ENCODE peak calls at places on chromosomes 4 and X, in five cellular contexts. Q, N, R, V and W are unnamed samples.

GRCh38 chrX:1215123-1215823 is 2.8 kb upstream of the CRLF2 start:
- DNase-seq in Q (no peak), N (peak; percentile 12), R (no peak), V (no peak), W (no peak)

GRCh38 chrX:140087865-140088264 is 122.5 kb upstream of the CXorf66 start:
- DNase-seq in Q (no peak), N (no peak), R (no peak), V (peak; percentile 45), W (peak; percentile 0)

GRCh38 chr4:156837625-156838345 is 133.8 kb downstream of the PDGFC start:
- DNase-seq in Q (no peak), N (no peak), R (no peak), V (no peak), W (no peak)

GRCh38 chr4:163331629-163332360 is 601 bp downstream of the NPY1R start:
- DNase-seq in Q (no peak), N (peak; percentile 82), R (no peak), V (peak; percentile 80), W (peak; percentile 18)

GRCh38 chr4:152659806-152660205 is 20.0 kb downstream of the TMEM154 start:
- DNase-seq in Q (no peak), N (no peak), R (no peak), V (no peak), W (no peak)

GRCh38 chr4:178066338-178066941 is 624.2 kb upstream of the AGA start:
- DNase-seq in Q (no peak), N (no peak), R (no peak), V (no peak), W (no peak)

GRCh38 chrX:53223955-53224859 is 800 bp downstream of the KDM5C start:
- DNase-seq in Q (no peak), N (peak; percentile 78), R (no peak), V (no peak), W (no peak)

GRCh38 chr4:89305712-89306437 is 1.7 kb downstream of the GPRIN3 start:
- DNase-seq in Q (no peak), N (no peak), R (no peak), V (no peak), W (no peak)

GRCh38 chrX:134186362-134187121 is 50.4 kb upstream of the CCDC160 start:
- DNase-seq in Q (no peak), N (no peak), R (peak; percentile 81), V (no peak), W (no peak)

DNA sequence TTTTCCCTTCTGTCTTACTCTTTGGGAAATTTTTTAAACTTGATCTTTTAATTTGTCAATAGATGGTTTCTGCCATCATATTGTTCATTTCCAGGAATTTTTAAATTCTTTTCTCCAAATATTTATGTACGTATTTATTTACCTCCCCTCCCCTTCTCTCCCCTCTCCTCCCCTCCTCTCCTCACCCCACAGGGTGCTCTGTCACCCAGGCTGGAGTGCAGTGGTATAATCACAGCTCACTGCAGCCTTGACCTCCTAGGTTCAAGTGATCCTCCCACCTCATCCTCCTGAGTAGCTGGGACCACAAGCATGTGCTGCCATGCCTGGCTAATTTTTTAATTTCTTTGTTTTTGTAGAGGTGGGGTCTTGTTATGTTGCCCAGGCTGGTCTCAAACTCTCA is 73.8 kb downstream of the WWC2 start:
- DNase-seq in Q (no peak), N (no peak), R (no peak), V (no peak), W (no peak)
- H3K27ac ChIP-seq in Q (no peak overlapping the region), N (no peak overlapping the region), R (no peak overlapping the region), V (no peak overlapping the region), W (no peak overlapping the region)

GRCh38 chr4:127049506-127049905 is 583.3 kb upstream of the INTU start:
- DNase-seq in Q (no peak), N (no peak), R (no peak), V (no peak), W (no peak)

GRCh38 chr4:127047930-127048329 is 584.8 kb upstream of the INTU start:
- DNase-seq in Q (no peak), N (no peak), R (no peak), V (no peak), W (no peak)

GRCh38 chr4:127048371-127049085 is 584.2 kb upstream of the INTU start:
- DNase-seq in Q (no peak), N (no peak), R (no peak), V (no peak), W (no peak)

GRCh38 chr4:127045872-127046271 is 586.9 kb upstream of the INTU start:
- DNase-seq in Q (no peak), N (no peak), R (peak; percentile 28), V (no peak), W (no peak)
- H3K27ac ChIP-seq in Q (no peak overlapping the region), N (no peak overlapping the region), R (peak overlapping the region; percentile 64), V (no peak overlapping the region), W (no peak overlapping the region)

GRCh38 chrX:130176942-130177341 is 5.2 kb downstream of the RAB33A start:
- DNase-seq in Q (no peak), N (no peak), R (no peak), V (no peak), W (no peak)
- H3K27ac ChIP-seq in Q (no peak overlapping the region), N (no peak overlapping the region), R (no peak overlapping the region), V (no peak overlapping the region), W (no peak overlapping the region)

DNA sequence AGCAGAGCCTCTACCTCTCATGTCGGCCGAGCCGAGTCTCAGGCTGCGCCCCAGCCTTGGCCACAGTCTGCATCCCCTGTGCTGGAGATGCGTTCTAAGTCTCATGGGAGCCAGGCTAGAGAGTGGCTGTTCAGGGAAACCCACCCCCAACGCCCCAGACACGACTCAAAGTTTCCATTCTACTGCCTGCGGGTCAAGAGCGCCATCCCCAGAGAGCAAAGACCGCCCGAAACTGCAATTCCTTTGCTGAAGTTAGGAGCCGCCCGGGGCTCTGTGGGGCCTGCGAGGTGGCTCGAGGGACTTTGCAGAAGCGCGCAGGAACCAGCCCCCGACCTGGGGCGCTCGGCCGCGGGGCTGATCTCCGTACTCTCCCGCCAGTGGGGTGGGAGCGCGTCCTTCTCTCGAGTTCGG is 10.0 kb upstream of the ELF4 start:
- DNase-seq in Q (no peak), N (no peak), R (no peak), V (peak; percentile 78), W (no peak)
- H3K27ac ChIP-seq in Q (peak overlapping the region; percentile 63), N (no peak overlapping the region), R (peak overlapping the region; percentile 10), V (no peak overlapping the region), W (no peak overlapping the region)

GRCh38 chrX:107725761-107726555 is 49.6 kb downstream of the TSC22D3 start:
- DNase-seq in Q (no peak), N (peak; percentile 6), R (no peak), V (no peak), W (no peak)

GRCh38 chrX:107729558-107730297 is 45.9 kb downstream of the TSC22D3 start:
- DNase-seq in Q (no peak), N (peak; percentile 72), R (no peak), V (peak; percentile 91), W (no peak)

GRCh38 chrX:107730298-107730655 is 45.3 kb downstream of the TSC22D3 start:
- DNase-seq in Q (no peak), N (peak; percentile 24), R (no peak), V (no peak), W (no peak)

GRCh38 chrX:107726809-107727534 is 48.6 kb downstream of the TSC22D3 start:
- DNase-seq in Q (no peak), N (peak; percentile 60), R (no peak), V (no peak), W (no peak)

DNA sequence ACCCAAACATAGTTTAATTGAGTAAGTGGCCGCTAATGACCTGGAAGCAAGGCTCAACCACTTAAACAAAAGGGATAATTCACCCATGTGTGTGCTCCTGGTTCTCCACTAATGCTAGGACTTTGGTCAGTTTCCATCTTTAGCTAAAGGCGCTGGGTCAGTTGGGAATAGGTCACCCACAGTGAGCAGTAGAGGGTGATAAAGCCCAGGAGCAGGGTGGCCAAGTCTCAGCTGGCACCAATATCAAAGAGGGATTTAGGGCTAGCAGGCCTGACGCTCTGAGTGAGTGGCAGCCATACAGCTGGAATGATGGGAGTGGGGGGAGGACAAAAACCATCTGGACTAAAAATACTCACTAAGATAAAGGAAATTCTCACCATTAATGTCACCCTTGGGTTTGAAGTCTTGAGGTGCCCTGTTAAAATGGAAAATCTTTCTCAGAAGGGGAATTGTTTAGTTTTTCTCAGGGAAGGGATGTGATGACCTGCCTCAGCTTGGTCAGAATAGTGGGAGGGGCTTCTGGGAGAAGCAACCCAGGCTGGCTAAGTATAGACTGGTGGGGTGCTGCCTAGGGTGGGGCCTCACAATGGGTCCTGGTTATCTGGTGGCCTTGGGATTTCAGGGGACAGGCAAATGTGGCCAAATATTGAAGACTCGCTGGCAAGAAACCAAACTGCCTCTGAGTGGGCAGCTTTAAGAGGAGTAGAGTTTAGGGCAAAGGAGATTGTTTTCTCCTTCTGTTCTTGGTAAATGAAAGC is 47.1 kb downstream of the TSC22D3 start:
- DNase-seq in Q (no peak), N (peak; percentile 30), R (no peak), V (no peak), W (no peak)
- H3K27ac ChIP-seq in Q (peak overlapping the region; percentile 81), N (peak overlapping the region; percentile 80), R (no peak overlapping the region), V (no peak overlapping the region), W (no peak overlapping the region)